ENCODE peak calls at places on chromosomes 6 and 20, in five cellular contexts. Y is uterus, K is stomach, X is lower leg skin, E is astrocyte. N is an unnamed sample.

GRCh38 chr6:8066108-8066507 is 1.9 kb upstream of the BLOC1S5 start:
- DNase-seq in Y (no peak), K (no peak), X (no peak), E (no peak), N (no peak)

GRCh38 chr6:74720923-74721322 is 484.9 kb downstream of the COL12A1 start:
- DNase-seq in Y (no peak), K (no peak), X (no peak), E (no peak), N (no peak)

GRCh38 chr6:158978752-158979151 is 21.2 kb downstream of the RSPH3 start:
- DNase-seq in Y (no peak), K (no peak), X (no peak), E (peak), N (no peak)

GRCh38 chr6:156597130-156597529 is 180.0 kb upstream of the ARID1B start:
- DNase-seq in Y (no peak), K (no peak), X (no peak), E (no peak), N (no peak)

GRCh38 chr6:93417421-93417996 is 1.9 kb downstream of the EPHA7 start:
- DNase-seq in Y (no peak), K (no peak), X (no peak), E (peak), N (peak)

GRCh38 chr6:37561361-37561760 is 61.7 kb upstream of the CCDC167 start:
- DNase-seq in Y (no peak), K (no peak), X (no peak), E (no peak), N (no peak)

GRCh38 chr20:46070215-46070910 is 19.4 kb downstream of the NCOA5 start:
- DNase-seq in Y (no peak), K (no peak), X (no peak), E (peak), N (no peak)

GRCh38 chr6:98835149-98836024 is 1.0 kb downstream of the POU3F2 start:
- DNase-seq in Y (no peak), K (no peak), X (no peak), E (peak), N (peak)

GRCh38 chr6:7673063-7673536 is 52.8 kb upstream of the BMP6 start:
- DNase-seq in Y (peak), K (peak), X (peak), E (peak), N (no peak)

GRCh38 chr6:31927242-31927867 is at the start of gene C2:
- DNase-seq in Y (no peak), K (no peak), X (no peak), E (no peak), N (no peak)

GRCh38 chr6:136757150-136757549 is 35.1 kb downstream of the MAP3K5 start:
- DNase-seq in Y (no peak), K (no peak), X (no peak), E (no peak), N (no peak)

GRCh38 chr6:111803384-111803783 is 69.9 kb downstream of the FYN start:
- DNase-seq in Y (no peak), K (no peak), X (no peak), E (no peak), N (no peak)

GRCh38 chr6:67501738-67502137 is 1133.3 kb upstream of the ADGRB3 start:
- DNase-seq in Y (no peak), K (no peak), X (no peak), E (no peak), N (no peak)

GRCh38 chr6:16043171-16044142 is 85.4 kb upstream of the MYLIP start:
- DNase-seq in Y (no peak), K (no peak), X (no peak), E (no peak), N (no peak)

GRCh38 chr6:132443206-132443605 is 41.9 kb upstream of the MOXD1 start:
- DNase-seq in Y (no peak), K (no peak), X (no peak), E (peak), N (no peak)

GRCh38 chr20:44092551-44093248 is 94.3 kb downstream of the JPH2 start:
- DNase-seq in Y (no peak), K (no peak), X (peak), E (peak), N (no peak)

GRCh38 chr6:142899101-142899760 is 45.7 kb downstream of the HIVEP2 start:
- DNase-seq in Y (no peak), K (no peak), X (no peak), E (no peak), N (no peak)

GRCh38 chr6:105608711-105609374 is 206.0 kb upstream of the PREP start:
- DNase-seq in Y (no peak), K (no peak), X (no peak), E (peak), N (no peak)

GRCh38 chr6:30801950-30802349 is 57.6 kb upstream of the IER3 start:
- DNase-seq in Y (no peak), K (no peak), X (no peak), E (no peak), N (no peak)

GRCh38 chr6:7165002-7165735 is 57.4 kb downstream of the RREB1 start:
- DNase-seq in Y (no peak), K (peak), X (no peak), E (peak), N (no peak)

GRCh38 chr6:28368522-28368921 is 18.8 kb downstream of the ZKSCAN3 start:
- DNase-seq in Y (no peak), K (no peak), X (no peak), E (no peak), N (no peak)

GRCh38 chr6:29516108-29516507 is 28.4 kb upstream of the MAS1L start:
- DNase-seq in Y (no peak), K (no peak), X (peak), E (peak), N (no peak)

GRCh38 chr20:35334511-35335101 is 42.4 kb upstream of the FAM83C start:
- DNase-seq in Y (no peak), K (no peak), X (no peak), E (no peak), N (no peak)

GRCh38 chr20:52824494-52825216 is 147.5 kb upstream of the TSHZ2 start:
- DNase-seq in Y (no peak), K (no peak), X (no peak), E (no peak), N (no peak)

GRCh38 chr6:117448732-117449131 is 23.0 kb upstream of the ROS1 start:
- DNase-seq in Y (no peak), K (no peak), X (no peak), E (peak), N (no peak)

GRCh38 chr20:6162239-6162638 is 39.4 kb upstream of the FERMT1 start:
- DNase-seq in Y (peak), K (no peak), X (peak), E (peak), N (no peak)

GRCh38 chr6:43495409-43495941 is 14.7 kb downstream of the LRRC73 start:
- DNase-seq in Y (no peak), K (no peak), X (no peak), E (no peak), N (no peak)

GRCh38 chr20:2210646-2211556 is 84.9 kb upstream of the TGM3 start:
- DNase-seq in Y (no peak), K (no peak), X (no peak), E (peak), N (no peak)

GRCh38 chr20:2206957-2207769 is 88.6 kb upstream of the TGM3 start:
- DNase-seq in Y (peak), K (peak), X (peak), E (peak), N (peak)

GRCh38 chr20:2208897-2209296 is 86.9 kb upstream of the TGM3 start:
- DNase-seq in Y (no peak), K (no peak), X (no peak), E (no peak), N (no peak)

GRCh38 chr20:2204021-2204420 is 91.8 kb upstream of the TGM3 start:
- DNase-seq in Y (no peak), K (no peak), X (no peak), E (no peak), N (no peak)

GRCh38 chr20:2207770-2208097 is 88.1 kb upstream of the TGM3 start:
- DNase-seq in Y (no peak), K (no peak), X (no peak), E (no peak), N (no peak)
- TF ChIP-seq CTCF in Y (no peak), K (no peak), X (no peak), E (no peak), N (peak)

GRCh38 chr6:11264100-11264499 is 31.6 kb upstream of the NEDD9 start:
- DNase-seq in Y (no peak), K (no peak), X (no peak), E (no peak), N (no peak)
- TF ChIP-seq CTCF in Y (no peak), K (no peak), X (no peak), E (no peak), N (no peak)

GRCh38 chr6:131216277-131216676 is 81.0 kb downstream of the AKAP7 start:
- DNase-seq in Y (no peak), K (no peak), X (no peak), E (peak), N (no peak)
- TF ChIP-seq CTCF in Y (no peak), K (no peak), X (no peak), E (no peak), N (no peak)

GRCh38 chr20:62688855-62689460 is 19.7 kb upstream of the NTSR1 start:
- DNase-seq in Y (no peak), K (no peak), X (no peak), E (peak), N (no peak)
- TF ChIP-seq CTCF in Y (no peak), K (no peak), X (no peak), E (peak), N (peak)

DNA sequence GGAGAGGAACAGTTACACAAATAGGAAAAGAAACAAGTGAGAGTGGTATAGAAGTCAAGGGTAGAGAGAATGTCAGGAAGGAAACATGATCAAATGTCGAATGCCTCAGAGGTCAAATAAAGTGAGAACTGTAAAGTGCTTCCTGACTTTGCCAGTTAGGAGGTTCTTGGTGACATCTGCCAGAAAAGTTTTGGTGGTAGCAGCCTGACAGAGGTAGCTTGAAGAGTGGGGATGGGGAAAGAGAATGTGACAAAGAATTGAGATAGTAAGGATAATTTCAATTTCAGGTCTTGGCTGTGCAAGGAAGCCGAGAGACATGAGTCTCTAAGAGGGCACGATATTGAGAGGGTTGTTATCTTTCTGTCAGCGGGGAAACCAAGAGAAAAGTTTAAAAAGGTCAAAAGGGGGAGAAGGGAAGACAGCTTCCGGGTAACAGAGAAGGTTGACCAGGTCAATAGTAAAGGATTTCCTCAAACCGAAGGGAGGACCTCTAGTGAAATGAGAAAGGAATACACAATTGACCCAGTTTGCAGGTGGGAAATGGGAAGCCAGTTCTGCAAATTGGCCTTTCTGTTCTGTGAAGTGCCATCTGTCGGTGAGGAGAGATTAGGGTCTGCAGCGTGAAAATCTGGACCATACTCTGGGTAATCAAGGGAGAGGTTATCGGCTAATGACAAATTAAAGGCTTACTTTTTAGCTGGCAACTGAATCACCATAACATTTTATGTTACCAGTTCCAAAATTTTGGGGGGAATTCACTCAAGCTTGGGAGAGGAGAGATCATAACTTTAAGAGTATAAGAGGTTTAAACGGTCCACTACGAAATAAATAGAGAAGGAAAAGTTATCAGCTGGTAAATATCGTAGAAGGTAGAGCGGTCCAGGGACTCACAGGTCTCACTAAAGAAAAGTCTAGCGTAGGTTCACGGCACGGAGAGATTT is 973 bp upstream of the BRD2 start:
- DNase-seq in Y (no peak), K (no peak), X (no peak), E (peak), N (no peak)
- TF ChIP-seq CTCF in Y (peak), K (peak), X (no peak), E (peak), N (peak)

GRCh38 chr20:41089555-41089954 is 47.8 kb upstream of the PLCG1 start:
- DNase-seq in Y (no peak), K (no peak), X (no peak), E (no peak), N (no peak)
- TF ChIP-seq CTCF in Y (no peak), K (no peak), X (no peak), E (no peak), N (peak)

GRCh38 chr20:40309731-40310130 is 379.3 kb downstream of the MAFB start:
- DNase-seq in Y (no peak), K (no peak), X (no peak), E (no peak), N (no peak)
- TF ChIP-seq CTCF in Y (no peak), K (no peak), X (no peak), E (no peak), N (no peak)

DNA sequence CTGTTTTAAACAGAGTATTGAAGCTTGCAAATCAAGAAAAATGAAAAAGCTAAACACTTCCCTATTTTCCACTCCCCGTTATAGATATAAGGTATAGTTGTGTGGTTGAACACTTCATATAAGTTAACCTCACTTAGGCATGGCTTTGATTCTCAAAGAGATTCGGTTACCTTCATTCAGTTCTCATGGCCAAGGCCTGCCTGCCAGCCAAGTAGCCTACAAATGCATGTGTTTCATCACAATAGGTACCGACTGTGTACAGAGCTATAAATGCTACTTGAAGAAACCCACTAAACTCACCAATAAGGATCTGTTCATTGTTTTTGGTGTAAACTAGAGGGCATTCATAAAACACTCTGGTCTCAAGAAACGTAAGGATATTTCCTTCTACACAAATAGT is 27.8 kb downstream of the PM20D2 start:
- DNase-seq in Y (no peak), K (no peak), X (no peak), E (no peak), N (no peak)
- TF ChIP-seq CTCF in Y (no peak), K (no peak), X (no peak), E (no peak), N (no peak)

DNA sequence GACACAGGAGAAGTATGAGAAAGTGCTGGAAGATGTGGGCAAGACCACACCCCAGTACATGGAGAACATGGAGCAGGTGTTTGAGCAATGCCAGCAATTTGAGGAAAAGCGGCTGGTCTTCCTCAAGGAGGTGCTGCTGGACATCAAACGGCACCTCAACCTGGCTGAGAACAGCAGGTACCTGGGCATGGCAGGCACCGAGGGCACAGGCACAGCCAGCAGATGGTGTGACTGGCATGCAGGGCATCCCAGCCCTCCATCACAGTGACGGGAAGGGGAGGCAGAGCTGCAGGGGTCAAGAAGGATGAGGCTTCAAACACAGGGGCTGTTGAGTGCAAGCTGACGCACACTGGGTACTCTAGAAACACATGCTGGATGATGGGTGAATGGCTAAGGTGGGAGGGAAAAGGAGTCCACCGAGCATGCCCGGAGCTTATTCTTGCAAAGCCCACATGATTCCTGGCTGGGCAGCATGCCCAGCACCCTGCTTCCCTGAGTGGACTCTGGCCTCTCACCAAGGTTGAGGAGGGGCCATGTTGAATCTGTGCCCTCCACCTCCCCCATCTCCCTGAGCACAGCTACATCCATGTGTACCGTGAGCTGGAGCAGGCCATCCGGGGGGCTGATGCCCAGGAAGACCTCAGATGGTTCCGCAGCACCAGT is 26.3 kb downstream of the SPDEF start:
- DNase-seq in Y (no peak), K (peak), X (no peak), E (no peak), N (no peak)
- TF ChIP-seq CTCF in Y (no peak), K (peak), X (no peak), E (no peak), N (no peak)

DNA sequence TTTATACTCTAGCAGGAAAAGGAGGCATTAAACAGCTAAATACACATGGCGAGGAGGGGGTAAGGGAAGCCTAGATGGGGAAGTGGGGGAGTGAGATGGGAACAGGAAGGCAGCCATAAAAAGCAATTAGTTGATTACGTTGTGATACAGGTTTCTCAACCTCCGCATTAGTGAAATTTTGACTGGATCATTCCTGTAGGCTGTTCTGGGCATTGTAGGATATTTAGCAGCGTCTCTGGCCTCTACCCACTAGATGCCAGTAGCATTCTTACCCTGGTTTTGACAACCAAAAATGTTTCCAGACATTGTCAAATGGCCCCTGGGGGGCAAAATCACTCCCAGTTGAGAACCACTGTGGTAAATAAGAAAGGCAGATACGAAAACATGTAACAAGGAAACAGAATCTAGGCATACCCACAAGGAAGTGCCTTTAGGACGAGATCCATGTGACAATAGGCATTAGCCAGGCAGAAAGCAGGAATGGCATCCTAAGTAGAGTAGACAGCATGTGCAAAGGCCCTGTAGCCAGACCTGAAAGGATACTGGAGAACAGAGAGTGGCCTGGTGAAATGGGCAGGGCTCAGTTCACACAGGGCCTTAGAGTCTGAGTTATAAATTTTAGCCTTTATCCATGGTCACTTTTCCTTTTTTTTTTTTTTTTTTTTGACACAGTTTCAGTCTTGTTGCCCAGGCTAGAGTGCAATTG is 25.8 kb upstream of the PTPN1 start:
- DNase-seq in Y (no peak), K (no peak), X (no peak), E (no peak), N (no peak)
- TF ChIP-seq CTCF in Y (no peak), K (no peak), X (no peak), E (no peak), N (no peak)